ENCODE peak calls at places on chromosomes 12 and 14, in six cellular contexts. N, H, D, C, P and Y are unnamed samples.

GRCh38 chr12:22529281-22530060 is 14.9 kb downstream of the C2CD5 start:
- DNase-seq in N (peak), H (no peak), D (no peak), C (no peak), P (no peak), Y (no peak)

GRCh38 chr14:99575043-99576023 is 28.7 kb downstream of the CCDC85C start:
- DNase-seq in N (peak), H (peak), D (no peak), C (no peak), P (no peak), Y (no peak)

GRCh38 chr12:51871918-51872688 is 15.8 kb upstream of the ANKRD33 start:
- DNase-seq in N (peak), H (no peak), D (no peak), C (no peak), P (no peak), Y (no peak)

GRCh38 chr12:27549801-27550652 is 26.0 kb downstream of the PPFIBP1 start:
- DNase-seq in N (peak), H (peak), D (peak), C (peak), P (peak), Y (peak)

GRCh38 chr12:79690156-79690605 is 583 bp downstream of the PAWR start:
- DNase-seq in N (peak), H (peak), D (no peak), C (peak), P (no peak), Y (no peak)

GRCh38 chr12:24795699-24796385 is 153.1 kb downstream of the BCAT1 start:
- DNase-seq in N (no peak), H (no peak), D (no peak), C (no peak), P (no peak), Y (no peak)

GRCh38 chr14:51609987-51610283 is 41.8 kb upstream of the FRMD6 start:
- DNase-seq in N (no peak), H (no peak), D (no peak), C (no peak), P (no peak), Y (no peak)

GRCh38 chr12:71186571-71187288 is 28.9 kb upstream of the TSPAN8 start:
- DNase-seq in N (no peak), H (no peak), D (no peak), C (no peak), P (no peak), Y (no peak)

GRCh38 chr12:109718390-109718789 is 4.8 kb downstream of the FAM222A start:
- DNase-seq in N (no peak), H (no peak), D (no peak), C (no peak), P (peak), Y (no peak)

GRCh38 chr12:123094349-123095073 is 56.4 kb downstream of the PITPNM2 start:
- DNase-seq in N (peak), H (no peak), D (no peak), C (peak), P (no peak), Y (peak)

GRCh38 chr12:102959391-102959790 is 1.9 kb downstream of the ASCL1 start:
- DNase-seq in N (no peak), H (no peak), D (no peak), C (no peak), P (no peak), Y (no peak)

GRCh38 chr12:52172956-52173355 is 18.9 kb downstream of the KRT80 start:
- DNase-seq in N (no peak), H (no peak), D (no peak), C (no peak), P (no peak), Y (no peak)

GRCh38 chr12:46562625-46563228 is 190.2 kb upstream of the SLC38A2 start:
- DNase-seq in N (peak), H (no peak), D (peak), C (no peak), P (no peak), Y (no peak)

GRCh38 chr14:72644038-72644437 is 249.9 kb downstream of the DPF3 start:
- DNase-seq in N (no peak), H (no peak), D (no peak), C (no peak), P (no peak), Y (no peak)

GRCh38 chr12:51972849-51973273 is 21.4 kb downstream of the ACVR1B start:
- DNase-seq in N (peak), H (peak), D (peak), C (peak), P (no peak), Y (no peak)

GRCh38 chr14:100223332-100224171 is 15.4 kb upstream of the YY1 start:
- DNase-seq in N (no peak), H (no peak), D (no peak), C (no peak), P (no peak), Y (no peak)

GRCh38 chr12:96194901-96195844 is 998 bp downstream of the ELK3 start:
- DNase-seq in N (peak), H (no peak), D (peak), C (peak), P (peak), Y (peak)

GRCh38 chr12:106358410-106359241 is 1.1 kb downstream of the POLR3B start:
- DNase-seq in N (peak), H (no peak), D (peak), C (peak), P (no peak), Y (no peak)

GRCh38 chr12:104710940-104711725 is 247.0 kb downstream of the SLC41A2 start:
- DNase-seq in N (no peak), H (no peak), D (peak), C (no peak), P (no peak), Y (peak)

GRCh38 chr14:72708708-72709475 is 185.0 kb downstream of the DPF3 start:
- DNase-seq in N (peak), H (no peak), D (no peak), C (no peak), P (peak), Y (no peak)

GRCh38 chr12:77685906-77686305 is 144.8 kb upstream of the NAV3 start:
- DNase-seq in N (no peak), H (no peak), D (no peak), C (no peak), P (no peak), Y (no peak)

GRCh38 chr14:73237219-73237785 is at the start of gene PAPLN:
- DNase-seq in N (peak), H (no peak), D (no peak), C (peak), P (no peak), Y (no peak)